ENCODE peak calls at places on chromosomes 3 and 15, in nine cellular contexts. M is NCI-H510A treated with DMSO at 0.1 percent for 48 hours; H is stimulated activated CD4-positive, alpha-beta T cell treated with anti-CD3 and anti-CD28 coated beads, Interleukin-1b, Interleukin-23, amount 100 ng/mL, for 1 hour; E is activated CD4-positive, alpha-beta T cell treated with anti-CD3 and anti-CD28 coated beads for 36 hours; X is stomach; O is AG09309; Z is astrocyte; P is sciatic nerve; W is fibroblast of the conjunctiva. Y is an unnamed sample.

GRCh38 chr15:100466073-100466472 is 62.7 kb downstream of the CERS3 start:
- DNase-seq in E (no peak), X (no peak), H (no peak), W (no peak), P (no peak), Z (no peak), M (no peak), O (no peak), Y (no peak)

GRCh38 chr15:31412824-31413223 is 86.2 kb downstream of the KLF13 start:
- DNase-seq in M (no peak), P (no peak), E (no peak), H (no peak), X (no peak), O (no peak), Z (no peak), W (no peak), Y (no peak)

GRCh38 chr3:196619213-196619612 is 20.3 kb upstream of the NRROS start:
- DNase-seq in M (peak), W (no peak), O (no peak), E (no peak), P (no peak), H (no peak), X (no peak), Z (no peak), Y (no peak)

GRCh38 chr15:79332824-79333510 is 22.1 kb downstream of the TMED3 start:
- DNase-seq in O (no peak), W (no peak), X (no peak), Z (no peak), E (no peak), H (no peak), M (peak), P (no peak), Y (no peak)

GRCh38 chr3:40843851-40844548 is 319.2 kb downstream of the ZNF621 start:
- DNase-seq in Z (no peak), M (no peak), P (no peak), X (no peak), H (no peak), W (no peak), O (no peak), E (no peak), Y (peak)

GRCh38 chr3:19960670-19961069 is 13.8 kb downstream of the RAB5A start:
- DNase-seq in P (no peak), O (no peak), H (no peak), X (no peak), M (no peak), Z (no peak), E (no peak), W (no peak), Y (no peak)

GRCh38 chr15:101004500-101004899 is 85.3 kb downstream of the LRRK1 start:
- DNase-seq in X (no peak), M (no peak), E (no peak), P (peak), O (no peak), Z (no peak), H (no peak), W (no peak), Y (no peak)

GRCh38 chr15:64052925-64053491 is 6.7 kb upstream of the DAPK2 start:
- DNase-seq in X (no peak), M (no peak), H (no peak), E (no peak), P (no peak), Z (no peak), W (no peak), O (no peak), Y (no peak)

GRCh38 chr3:29686889-29687592 is 406.2 kb downstream of the RBMS3 start:
- DNase-seq in O (peak), W (no peak), X (no peak), M (no peak), P (no peak), Z (peak), H (no peak), E (no peak), Y (peak)

GRCh38 chr3:16720367-16720766 is 115.1 kb upstream of the DAZL start:
- DNase-seq in O (no peak), W (no peak), P (no peak), X (no peak), M (no peak), Z (no peak), E (no peak), H (no peak), Y (no peak)

GRCh38 chr3:180048108-180048507 is 11.4 kb upstream of the PEX5L start:
- DNase-seq in X (no peak), W (no peak), Z (no peak), E (no peak), M (no peak), H (no peak), O (no peak), P (no peak), Y (no peak)

GRCh38 chr3:129013491-129013891 is 12.4 kb downstream of the EFCC1 start:
- DNase-seq in H (no peak), M (no peak), X (no peak), O (no peak), E (peak), P (no peak), W (no peak), Z (no peak), Y (no peak)

GRCh38 chr3:173529062-173529711 is 131.6 kb downstream of the NLGN1 start:
- DNase-seq in W (peak), H (no peak), E (peak), Z (peak), O (no peak), X (no peak), P (no peak), M (peak), Y (no peak)

GRCh38 chr15:35023794-35024193 is 35.7 kb upstream of the ZNF770 start:
- DNase-seq in P (no peak), E (no peak), X (no peak), H (no peak), M (no peak), W (no peak), O (no peak), Z (no peak), Y (no peak)

GRCh38 chr15:39667382-39668127 is 86.7 kb downstream of the THBS1 start:
- DNase-seq in O (no peak), Z (no peak), M (no peak), X (no peak), P (no peak), E (no peak), H (no peak), W (no peak), Y (no peak)

GRCh38 chr15:57220220-57220619 is 156.1 kb upstream of the CGNL1 start:
- DNase-seq in H (no peak), O (peak), Z (peak), E (no peak), X (no peak), M (peak), W (peak), P (no peak), Y (no peak)

GRCh38 chr3:156299569-156299968 is 179.2 kb downstream of the KCNAB1 start:
- DNase-seq in M (no peak), H (no peak), X (no peak), Z (no peak), P (no peak), W (no peak), O (no peak), E (no peak), Y (no peak)

Y was measured in NCI-H226.